ENCODE peak calls at places on chromosomes 7 and 10, in nine cellular contexts. One of them, this sample, is unnamed.

GRCh38 chr10:111080224-111080623 is 3.4 kb downstream of the ADRA2A start:
- DNase-seq in NCI-H2107: no peak
- DNase-seq in CD8-positive, alpha-beta T cell: no peak
- DNase-seq in retina: no peak
- DNase-seq in stimulated activated CD8-positive, alpha-beta memory T cell treated with anti-CD3 and anti-CD28 coated beads, Interleukin-12 subunit alpha, Interleukin-12 subunit beta, amount 100 ng/mL, for 1 hour: no peak
- DNase-seq in effector memory CD8-positive, alpha-beta T cell: no peak
- DNase-seq in endothelial cell: no peak
- DNase-seq in choroid plexus epithelial cell: no peak
- DNase-seq in left lung: no peak
- DNase-seq in this sample: no peak

GRCh38 chr10:116079355-116079754 is 193.7 kb downstream of the GFRA1 start:
- DNase-seq in retina: no peak
- DNase-seq in stimulated activated CD8-positive, alpha-beta memory T cell treated with anti-CD3 and anti-CD28 coated beads, Interleukin-12 subunit alpha, Interleukin-12 subunit beta, amount 100 ng/mL, for 1 hour: no peak
- DNase-seq in choroid plexus epithelial cell: no peak
- DNase-seq in NCI-H2107: no peak
- DNase-seq in endothelial cell: no peak
- DNase-seq in left lung: no peak
- DNase-seq in effector memory CD8-positive, alpha-beta T cell: no peak
- DNase-seq in CD8-positive, alpha-beta T cell: no peak
- DNase-seq in this sample: no peak

GRCh38 chr10:128631801-128632241 is 505.6 kb upstream of the MKI67 start:
- DNase-seq in left lung: no peak
- DNase-seq in endothelial cell: no peak
- DNase-seq in choroid plexus epithelial cell: peak
- DNase-seq in retina: no peak
- DNase-seq in effector memory CD8-positive, alpha-beta T cell: no peak
- DNase-seq in NCI-H2107: no peak
- DNase-seq in stimulated activated CD8-positive, alpha-beta memory T cell treated with anti-CD3 and anti-CD28 coated beads, Interleukin-12 subunit alpha, Interleukin-12 subunit beta, amount 100 ng/mL, for 1 hour: no peak
- DNase-seq in CD8-positive, alpha-beta T cell: no peak
- DNase-seq in this sample: no peak

GRCh38 chr10:80122110-80122710 is 10.3 kb upstream of the PLAC9 start:
- DNase-seq in NCI-H2107: no peak
- DNase-seq in retina: no peak
- DNase-seq in effector memory CD8-positive, alpha-beta T cell: no peak
- DNase-seq in left lung: no peak
- DNase-seq in CD8-positive, alpha-beta T cell: no peak
- DNase-seq in endothelial cell: no peak
- DNase-seq in stimulated activated CD8-positive, alpha-beta memory T cell treated with anti-CD3 and anti-CD28 coated beads, Interleukin-12 subunit alpha, Interleukin-12 subunit beta, amount 100 ng/mL, for 1 hour: no peak
- DNase-seq in choroid plexus epithelial cell: no peak
- DNase-seq in this sample: no peak

GRCh38 chr7:2100278-2101205 is 132.2 kb downstream of the MAD1L1 start:
- DNase-seq in retina: peak
- DNase-seq in CD8-positive, alpha-beta T cell: no peak
- DNase-seq in choroid plexus epithelial cell: no peak
- DNase-seq in left lung: no peak
- DNase-seq in endothelial cell: no peak
- DNase-seq in effector memory CD8-positive, alpha-beta T cell: no peak
- DNase-seq in NCI-H2107: no peak
- DNase-seq in stimulated activated CD8-positive, alpha-beta memory T cell treated with anti-CD3 and anti-CD28 coated beads, Interleukin-12 subunit alpha, Interleukin-12 subunit beta, amount 100 ng/mL, for 1 hour: no peak
- DNase-seq in this sample: no peak

GRCh38 chr10:132631348-132631735 is 93.8 kb downstream of the INPP5A start:
- DNase-seq in effector memory CD8-positive, alpha-beta T cell: no peak
- DNase-seq in endothelial cell: no peak
- DNase-seq in choroid plexus epithelial cell: peak
- DNase-seq in stimulated activated CD8-positive, alpha-beta memory T cell treated with anti-CD3 and anti-CD28 coated beads, Interleukin-12 subunit alpha, Interleukin-12 subunit beta, amount 100 ng/mL, for 1 hour: no peak
- DNase-seq in left lung: peak
- DNase-seq in CD8-positive, alpha-beta T cell: no peak
- DNase-seq in retina: no peak
- DNase-seq in NCI-H2107: no peak
- DNase-seq in this sample: no peak

GRCh38 chr10:115059301-115059898 is 33.8 kb upstream of the ATRNL1 start:
- DNase-seq in retina: no peak
- DNase-seq in endothelial cell: no peak
- DNase-seq in NCI-H2107: no peak
- DNase-seq in effector memory CD8-positive, alpha-beta T cell: no peak
- DNase-seq in CD8-positive, alpha-beta T cell: no peak
- DNase-seq in choroid plexus epithelial cell: no peak
- DNase-seq in stimulated activated CD8-positive, alpha-beta memory T cell treated with anti-CD3 and anti-CD28 coated beads, Interleukin-12 subunit alpha, Interleukin-12 subunit beta, amount 100 ng/mL, for 1 hour: no peak
- DNase-seq in left lung: no peak
- DNase-seq in this sample: no peak

GRCh38 chr10:67606572-67606971 is 89.4 kb downstream of the CTNNA3 start:
- DNase-seq in retina: no peak
- DNase-seq in effector memory CD8-positive, alpha-beta T cell: no peak
- DNase-seq in stimulated activated CD8-positive, alpha-beta memory T cell treated with anti-CD3 and anti-CD28 coated beads, Interleukin-12 subunit alpha, Interleukin-12 subunit beta, amount 100 ng/mL, for 1 hour: no peak
- DNase-seq in endothelial cell: no peak
- DNase-seq in left lung: no peak
- DNase-seq in NCI-H2107: no peak
- DNase-seq in CD8-positive, alpha-beta T cell: no peak
- DNase-seq in choroid plexus epithelial cell: peak
- DNase-seq in this sample: no peak

GRCh38 chr10:77080361-77081027 is 557.1 kb downstream of the KCNMA1 start:
- DNase-seq in CD8-positive, alpha-beta T cell: no peak
- DNase-seq in effector memory CD8-positive, alpha-beta T cell: no peak
- DNase-seq in NCI-H2107: no peak
- DNase-seq in stimulated activated CD8-positive, alpha-beta memory T cell treated with anti-CD3 and anti-CD28 coated beads, Interleukin-12 subunit alpha, Interleukin-12 subunit beta, amount 100 ng/mL, for 1 hour: no peak
- DNase-seq in choroid plexus epithelial cell: no peak
- DNase-seq in retina: no peak
- DNase-seq in endothelial cell: no peak
- DNase-seq in left lung: no peak
- DNase-seq in this sample: no peak

GRCh38 chr10:132946311-132946710 is 3.9 kb upstream of the CFAP46 start:
- DNase-seq in left lung: no peak
- DNase-seq in effector memory CD8-positive, alpha-beta T cell: no peak
- DNase-seq in NCI-H2107: no peak
- DNase-seq in stimulated activated CD8-positive, alpha-beta memory T cell treated with anti-CD3 and anti-CD28 coated beads, Interleukin-12 subunit alpha, Interleukin-12 subunit beta, amount 100 ng/mL, for 1 hour: no peak
- DNase-seq in choroid plexus epithelial cell: no peak
- DNase-seq in endothelial cell: no peak
- DNase-seq in retina: no peak
- DNase-seq in CD8-positive, alpha-beta T cell: no peak
- DNase-seq in this sample: no peak

GRCh38 chr10:130711072-130711471 is 574.9 kb downstream of the GLRX3 start:
- DNase-seq in left lung: no peak
- DNase-seq in choroid plexus epithelial cell: no peak
- DNase-seq in endothelial cell: no peak
- DNase-seq in retina: no peak
- DNase-seq in stimulated activated CD8-positive, alpha-beta memory T cell treated with anti-CD3 and anti-CD28 coated beads, Interleukin-12 subunit alpha, Interleukin-12 subunit beta, amount 100 ng/mL, for 1 hour: no peak
- DNase-seq in CD8-positive, alpha-beta T cell: no peak
- DNase-seq in NCI-H2107: no peak
- DNase-seq in effector memory CD8-positive, alpha-beta T cell: no peak
- DNase-seq in this sample: no peak

GRCh38 chr10:95314519-95314918 is 23.7 kb upstream of the PDLIM1 start:
- DNase-seq in choroid plexus epithelial cell: no peak
- DNase-seq in left lung: no peak
- DNase-seq in CD8-positive, alpha-beta T cell: no peak
- DNase-seq in retina: no peak
- DNase-seq in stimulated activated CD8-positive, alpha-beta memory T cell treated with anti-CD3 and anti-CD28 coated beads, Interleukin-12 subunit alpha, Interleukin-12 subunit beta, amount 100 ng/mL, for 1 hour: no peak
- DNase-seq in endothelial cell: no peak
- DNase-seq in effector memory CD8-positive, alpha-beta T cell: no peak
- DNase-seq in NCI-H2107: peak
- DNase-seq in this sample: no peak

GRCh38 chr10:128296608-128297007 is 170.4 kb upstream of the MKI67 start:
- DNase-seq in left lung: no peak
- DNase-seq in CD8-positive, alpha-beta T cell: no peak
- DNase-seq in choroid plexus epithelial cell: no peak
- DNase-seq in NCI-H2107: no peak
- DNase-seq in endothelial cell: no peak
- DNase-seq in stimulated activated CD8-positive, alpha-beta memory T cell treated with anti-CD3 and anti-CD28 coated beads, Interleukin-12 subunit alpha, Interleukin-12 subunit beta, amount 100 ng/mL, for 1 hour: no peak
- DNase-seq in retina: no peak
- DNase-seq in effector memory CD8-positive, alpha-beta T cell: no peak
- DNase-seq in this sample: no peak

GRCh38 chr10:82742478-82742877 is 867.5 kb downstream of the NRG3 start:
- DNase-seq in left lung: no peak
- DNase-seq in effector memory CD8-positive, alpha-beta T cell: no peak
- DNase-seq in retina: no peak
- DNase-seq in CD8-positive, alpha-beta T cell: no peak
- DNase-seq in choroid plexus epithelial cell: peak
- DNase-seq in stimulated activated CD8-positive, alpha-beta memory T cell treated with anti-CD3 and anti-CD28 coated beads, Interleukin-12 subunit alpha, Interleukin-12 subunit beta, amount 100 ng/mL, for 1 hour: no peak
- DNase-seq in endothelial cell: no peak
- DNase-seq in NCI-H2107: no peak
- DNase-seq in this sample: peak

GRCh38 chr7:18529213-18529612 is 33.7 kb downstream of the HDAC9 start:
- DNase-seq in choroid plexus epithelial cell: no peak
- DNase-seq in NCI-H2107: no peak
- DNase-seq in left lung: no peak
- DNase-seq in retina: no peak
- DNase-seq in effector memory CD8-positive, alpha-beta T cell: no peak
- DNase-seq in endothelial cell: no peak
- DNase-seq in stimulated activated CD8-positive, alpha-beta memory T cell treated with anti-CD3 and anti-CD28 coated beads, Interleukin-12 subunit alpha, Interleukin-12 subunit beta, amount 100 ng/mL, for 1 hour: no peak
- DNase-seq in CD8-positive, alpha-beta T cell: no peak
- DNase-seq in this sample: no peak

GRCh38 chr10:58023341-58024073 is 244.2 kb downstream of the IPMK start:
- DNase-seq in effector memory CD8-positive, alpha-beta T cell: no peak
- DNase-seq in retina: no peak
- DNase-seq in stimulated activated CD8-positive, alpha-beta memory T cell treated with anti-CD3 and anti-CD28 coated beads, Interleukin-12 subunit alpha, Interleukin-12 subunit beta, amount 100 ng/mL, for 1 hour: no peak
- DNase-seq in left lung: no peak
- DNase-seq in endothelial cell: no peak
- DNase-seq in choroid plexus epithelial cell: peak
- DNase-seq in NCI-H2107: no peak
- DNase-seq in CD8-positive, alpha-beta T cell: no peak
- DNase-seq in this sample: peak

GRCh38 chr10:52502237-52502636 is 188.2 kb downstream of the DKK1 start:
- DNase-seq in effector memory CD8-positive, alpha-beta T cell: no peak
- DNase-seq in stimulated activated CD8-positive, alpha-beta memory T cell treated with anti-CD3 and anti-CD28 coated beads, Interleukin-12 subunit alpha, Interleukin-12 subunit beta, amount 100 ng/mL, for 1 hour: no peak
- DNase-seq in retina: no peak
- DNase-seq in NCI-H2107: no peak
- DNase-seq in endothelial cell: no peak
- DNase-seq in CD8-positive, alpha-beta T cell: no peak
- DNase-seq in choroid plexus epithelial cell: no peak
- DNase-seq in left lung: no peak
- DNase-seq in this sample: no peak

GRCh38 chr7:42185726-42186125 is 51.3 kb downstream of the GLI3 start:
- DNase-seq in effector memory CD8-positive, alpha-beta T cell: no peak
- DNase-seq in stimulated activated CD8-positive, alpha-beta memory T cell treated with anti-CD3 and anti-CD28 coated beads, Interleukin-12 subunit alpha, Interleukin-12 subunit beta, amount 100 ng/mL, for 1 hour: no peak
- DNase-seq in choroid plexus epithelial cell: no peak
- DNase-seq in CD8-positive, alpha-beta T cell: no peak
- DNase-seq in left lung: no peak
- DNase-seq in retina: no peak
- DNase-seq in NCI-H2107: no peak
- DNase-seq in endothelial cell: no peak
- DNase-seq in this sample: no peak

GRCh38 chr10:86652361-86653202 is 1.8 kb upstream of the OPN4 start:
- DNase-seq in endothelial cell: no peak
- DNase-seq in CD8-positive, alpha-beta T cell: no peak
- DNase-seq in retina: no peak
- DNase-seq in NCI-H2107: peak
- DNase-seq in left lung: peak
- DNase-seq in effector memory CD8-positive, alpha-beta T cell: no peak
- DNase-seq in stimulated activated CD8-positive, alpha-beta memory T cell treated with anti-CD3 and anti-CD28 coated beads, Interleukin-12 subunit alpha, Interleukin-12 subunit beta, amount 100 ng/mL, for 1 hour: no peak
- DNase-seq in choroid plexus epithelial cell: no peak
- DNase-seq in this sample: no peak

GRCh38 chr10:37549054-37549453 is 308.4 kb downstream of the ZNF248 start:
- DNase-seq in stimulated activated CD8-positive, alpha-beta memory T cell treated with anti-CD3 and anti-CD28 coated beads, Interleukin-12 subunit alpha, Interleukin-12 subunit beta, amount 100 ng/mL, for 1 hour: no peak
- DNase-seq in effector memory CD8-positive, alpha-beta T cell: no peak
- DNase-seq in NCI-H2107: no peak
- DNase-seq in CD8-positive, alpha-beta T cell: no peak
- DNase-seq in choroid plexus epithelial cell: no peak
- DNase-seq in left lung: no peak
- DNase-seq in endothelial cell: no peak
- DNase-seq in retina: no peak
- DNase-seq in this sample: no peak

GRCh38 chr10:87771871-87772500 is 46.0 kb downstream of the ATAD1 start:
- DNase-seq in NCI-H2107: no peak
- DNase-seq in choroid plexus epithelial cell: peak
- DNase-seq in stimulated activated CD8-positive, alpha-beta memory T cell treated with anti-CD3 and anti-CD28 coated beads, Interleukin-12 subunit alpha, Interleukin-12 subunit beta, amount 100 ng/mL, for 1 hour: no peak
- DNase-seq in endothelial cell: no peak
- DNase-seq in effector memory CD8-positive, alpha-beta T cell: no peak
- DNase-seq in CD8-positive, alpha-beta T cell: no peak
- DNase-seq in left lung: no peak
- DNase-seq in retina: peak
- DNase-seq in this sample: no peak

GRCh38 chr7:102225025-102225424 is 61.6 kb upstream of the SH2B2 start:
- DNase-seq in left lung: no peak
- DNase-seq in effector memory CD8-positive, alpha-beta T cell: no peak
- DNase-seq in NCI-H2107: no peak
- DNase-seq in retina: no peak
- DNase-seq in endothelial cell: no peak
- DNase-seq in stimulated activated CD8-positive, alpha-beta memory T cell treated with anti-CD3 and anti-CD28 coated beads, Interleukin-12 subunit alpha, Interleukin-12 subunit beta, amount 100 ng/mL, for 1 hour: no peak
- DNase-seq in choroid plexus epithelial cell: no peak
- DNase-seq in CD8-positive, alpha-beta T cell: no peak
- DNase-seq in this sample: no peak

GRCh38 chr7:92916751-92917369 is 80.5 kb upstream of the CDK6 start:
- DNase-seq in retina: peak
- DNase-seq in endothelial cell: no peak
- DNase-seq in stimulated activated CD8-positive, alpha-beta memory T cell treated with anti-CD3 and anti-CD28 coated beads, Interleukin-12 subunit alpha, Interleukin-12 subunit beta, amount 100 ng/mL, for 1 hour: no peak
- DNase-seq in effector memory CD8-positive, alpha-beta T cell: no peak
- DNase-seq in NCI-H2107: peak
- DNase-seq in CD8-positive, alpha-beta T cell: no peak
- DNase-seq in left lung: no peak
- DNase-seq in choroid plexus epithelial cell: peak
- DNase-seq in this sample: no peak

GRCh38 chr10:60757422-60757895 is 20.8 kb upstream of the CDK1 start:
- DNase-seq in endothelial cell: no peak
- DNase-seq in NCI-H2107: no peak
- DNase-seq in retina: no peak
- DNase-seq in effector memory CD8-positive, alpha-beta T cell: no peak
- DNase-seq in left lung: no peak
- DNase-seq in choroid plexus epithelial cell: peak
- DNase-seq in CD8-positive, alpha-beta T cell: no peak
- DNase-seq in stimulated activated CD8-positive, alpha-beta memory T cell treated with anti-CD3 and anti-CD28 coated beads, Interleukin-12 subunit alpha, Interleukin-12 subunit beta, amount 100 ng/mL, for 1 hour: no peak
- DNase-seq in this sample: no peak

GRCh38 chr7:55490099-55490498 is 82.2 kb downstream of the VOPP1 start:
- DNase-seq in choroid plexus epithelial cell: no peak
- DNase-seq in stimulated activated CD8-positive, alpha-beta memory T cell treated with anti-CD3 and anti-CD28 coated beads, Interleukin-12 subunit alpha, Interleukin-12 subunit beta, amount 100 ng/mL, for 1 hour: no peak
- DNase-seq in retina: no peak
- DNase-seq in NCI-H2107: no peak
- DNase-seq in CD8-positive, alpha-beta T cell: no peak
- DNase-seq in endothelial cell: no peak
- DNase-seq in left lung: no peak
- DNase-seq in effector memory CD8-positive, alpha-beta T cell: no peak
- DNase-seq in this sample: no peak

GRCh38 chr7:152313879-152314604 is 121.8 kb downstream of the KMT2C start:
- DNase-seq in endothelial cell: no peak
- DNase-seq in choroid plexus epithelial cell: peak
- DNase-seq in left lung: no peak
- DNase-seq in retina: no peak
- DNase-seq in effector memory CD8-positive, alpha-beta T cell: no peak
- DNase-seq in NCI-H2107: peak
- DNase-seq in CD8-positive, alpha-beta T cell: no peak
- DNase-seq in stimulated activated CD8-positive, alpha-beta memory T cell treated with anti-CD3 and anti-CD28 coated beads, Interleukin-12 subunit alpha, Interleukin-12 subunit beta, amount 100 ng/mL, for 1 hour: no peak
- DNase-seq in this sample: peak

GRCh38 chr10:122126763-122127659 is 138.0 kb downstream of the TACC2 start:
- DNase-seq in effector memory CD8-positive, alpha-beta T cell: no peak
- DNase-seq in endothelial cell: no peak
- DNase-seq in choroid plexus epithelial cell: peak
- DNase-seq in NCI-H2107: no peak
- DNase-seq in stimulated activated CD8-positive, alpha-beta memory T cell treated with anti-CD3 and anti-CD28 coated beads, Interleukin-12 subunit alpha, Interleukin-12 subunit beta, amount 100 ng/mL, for 1 hour: no peak
- DNase-seq in left lung: no peak
- DNase-seq in retina: no peak
- DNase-seq in CD8-positive, alpha-beta T cell: no peak
- DNase-seq in this sample: no peak

GRCh38 chr7:26279405-26279804 is 12.3 kb upstream of the SNX10 start:
- DNase-seq in CD8-positive, alpha-beta T cell: no peak
- DNase-seq in effector memory CD8-positive, alpha-beta T cell: no peak
- DNase-seq in NCI-H2107: no peak
- DNase-seq in stimulated activated CD8-positive, alpha-beta memory T cell treated with anti-CD3 and anti-CD28 coated beads, Interleukin-12 subunit alpha, Interleukin-12 subunit beta, amount 100 ng/mL, for 1 hour: no peak
- DNase-seq in endothelial cell: no peak
- DNase-seq in retina: no peak
- DNase-seq in left lung: no peak
- DNase-seq in choroid plexus epithelial cell: no peak
- DNase-seq in this sample: no peak

GRCh38 chr7:35424869-35425495 is 171.1 kb upstream of the TBX20 start:
- DNase-seq in effector memory CD8-positive, alpha-beta T cell: peak
- DNase-seq in retina: peak
- DNase-seq in CD8-positive, alpha-beta T cell: peak
- DNase-seq in choroid plexus epithelial cell: peak
- DNase-seq in endothelial cell: peak
- DNase-seq in left lung: no peak
- DNase-seq in stimulated activated CD8-positive, alpha-beta memory T cell treated with anti-CD3 and anti-CD28 coated beads, Interleukin-12 subunit alpha, Interleukin-12 subunit beta, amount 100 ng/mL, for 1 hour: peak
- DNase-seq in NCI-H2107: no peak
- DNase-seq in this sample: peak

This sample was measured in smooth muscle cell of the brain vasculature.